ENCODE peak calls at places on chromosomes 3 and 15, in six cellular contexts. P is GM12878, Z is A549, N is HepG2, Y is endothelial cell of umbilical vein, L is K562. K is an unnamed sample.
A peak's percentile ranks its signal among the peaks of the same experiment; 100 is the strongest.

GRCh38 chr15:59812185-59812870 is 123.2 kb upstream of the BNIP2 start:
- DNase-seq in P (no peak), Z (no peak), N (no peak), Y (no peak), L (no peak), K (no peak)

GRCh38 chr3:29552036-29552435 is 271.2 kb downstream of the RBMS3 start:
- DNase-seq in P (no peak), Z (no peak), N (no peak), Y (peak; percentile 36), L (no peak), K (no peak)

GRCh38 chr3:117587416-117587815 is 877.8 kb downstream of the TUSC7 start:
- DNase-seq in P (no peak), Z (no peak), N (no peak), Y (no peak), L (no peak), K (no peak)

GRCh38 chr15:51367322-51367976 is 26.0 kb downstream of the GLDN start:
- DNase-seq in P (no peak), Z (peak; percentile 74), N (no peak), Y (no peak), L (no peak), K (no peak)

GRCh38 chr15:51303462-51303861 is 34.9 kb downstream of the CYP19A1 start:
- DNase-seq in P (peak; percentile 15), Z (no peak), N (no peak), Y (no peak), L (no peak), K (no peak)

GRCh38 chr15:99108993-99109392 is 4.1 kb downstream of the SYNM start:
- DNase-seq in P (no peak), Z (no peak), N (no peak), Y (no peak), L (no peak), K (no peak)

GRCh38 chr3:10354373-10355015 is 33.6 kb upstream of the SEC13 start:
- DNase-seq in P (no peak), Z (no peak), N (no peak), Y (no peak), L (no peak), K (no peak)

GRCh38 chr15:63322541-63322940 is 45.1 kb downstream of the APH1B start:
- DNase-seq in P (no peak), Z (no peak), N (no peak), Y (peak; percentile 39), L (peak; percentile 27), K (no peak)

GRCh38 chr15:27027229-27027628 is 56.2 kb downstream of the GABRG3 start:
- DNase-seq in P (no peak), Z (no peak), N (no peak), Y (no peak), L (no peak), K (no peak)

GRCh38 chr15:99703603-99704443 is 29.4 kb downstream of the LYSMD4 start:
- DNase-seq in P (no peak), Z (peak; percentile 81), N (peak; percentile 62), Y (peak; percentile 96), L (peak; percentile 61), K (peak; percentile 74)

GRCh38 chr3:142596726-142597088 is 514 bp downstream of the PLS1 start:
- DNase-seq in P (no peak), Z (no peak), N (no peak), Y (no peak), L (no peak), K (no peak)

GRCh38 chr3:142595581-142595950 is 627 bp upstream of the PLS1 start:
- DNase-seq in P (no peak), Z (peak; percentile 58), N (peak; percentile 74), Y (peak; percentile 63), L (peak; percentile 26), K (no peak)

GRCh38 chr3:142597898-142598297 is 1.7 kb downstream of the PLS1 start:
- DNase-seq in P (no peak), Z (no peak), N (no peak), Y (no peak), L (peak; percentile 11), K (peak; percentile 24)

GRCh38 chr3:142595951-142596725 is at the start of gene PLS1:
- DNase-seq in P (peak; percentile 37), Z (peak; percentile 93), N (peak; percentile 86), Y (peak; percentile 88), L (peak; percentile 95), K (peak; percentile 90)

GRCh38 chr3:142595141-142595540 is 1.1 kb upstream of the PLS1 start:
- DNase-seq in P (no peak), Z (no peak), N (no peak), Y (no peak), L (no peak), K (no peak)
- H3K4me3 ChIP-seq in P (peak overlapping the region; percentile 79), Z (peak overlapping the region; percentile 56), N (peak overlapping the region; percentile 80), Y (no peak overlapping the region), L (no peak overlapping the region), K (no peak overlapping the region)

GRCh38 chr3:45509038-45509767 is 85.3 kb upstream of the LIMD1 start:
- DNase-seq in P (no peak), Z (peak; percentile 20), N (no peak), Y (no peak), L (peak; percentile 13), K (peak; percentile 8)
- TF ChIP-seq MAX in P (no peak), Z (no peak), N (no peak), Y (no peak), L (no peak), K (no peak)

DNA sequence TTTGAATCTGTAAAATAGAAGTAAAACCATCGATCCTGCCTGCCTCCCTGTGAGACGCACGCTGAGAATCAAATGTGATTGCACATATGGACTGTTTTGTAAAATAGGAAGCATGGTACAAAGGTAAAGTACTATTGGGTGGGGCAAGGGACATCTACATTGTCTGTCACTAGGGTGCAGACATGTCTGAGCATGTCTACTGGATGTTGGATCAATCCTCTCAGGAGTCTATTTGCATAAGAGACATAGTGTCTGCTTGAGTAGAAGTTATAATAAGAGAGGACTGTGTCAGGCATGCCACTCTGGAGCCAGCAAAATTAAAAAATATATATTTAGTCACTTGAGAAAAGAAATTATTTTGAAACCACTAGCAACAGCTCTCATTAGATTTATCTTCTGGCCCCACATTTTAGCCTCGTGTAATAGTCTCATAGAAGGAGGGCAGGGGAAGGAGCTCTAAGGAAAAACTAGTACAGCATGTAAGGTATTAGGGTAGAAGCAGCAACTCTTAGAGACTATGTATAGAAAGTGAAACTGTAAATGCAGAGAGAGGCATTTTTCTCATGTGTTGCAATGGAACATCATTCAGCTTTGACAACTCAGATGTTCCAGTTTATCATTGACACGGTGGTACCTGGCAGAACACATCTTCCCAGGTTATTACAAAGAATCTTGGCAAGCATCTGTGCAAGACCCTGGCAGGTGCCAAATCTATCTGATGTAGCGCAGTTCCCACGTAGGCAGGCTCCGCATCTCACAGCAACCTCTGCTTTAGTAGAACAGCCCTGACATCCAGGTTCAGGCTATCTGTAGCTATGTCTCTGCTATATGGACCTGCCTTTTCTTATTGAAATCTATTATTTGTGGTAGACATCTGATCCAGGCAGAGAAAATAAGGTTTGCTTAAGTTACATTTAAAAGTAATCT is 85.2 kb upstream of the CHL1 start:
- DNase-seq in P (peak; percentile 7), Z (peak; percentile 6), N (peak; percentile 6), Y (no peak), L (no peak), K (no peak)
- TF ChIP-seq MYC in P (no peak), Z (no peak), N (no peak), Y (no peak), L (no peak), K (no peak)

GRCh38 chr15:31352911-31353811 is 26.5 kb downstream of the KLF13 start:
- DNase-seq in P (peak; percentile 83), Z (no peak), N (no peak), Y (peak; percentile 90), L (no peak), K (peak; percentile 92)
- H3K4me3 ChIP-seq in P (peak overlapping the region; percentile 52), Z (no peak overlapping the region), N (no peak overlapping the region), Y (no peak overlapping the region), L (no peak overlapping the region), K (peak overlapping the region; percentile 25)

DNA sequence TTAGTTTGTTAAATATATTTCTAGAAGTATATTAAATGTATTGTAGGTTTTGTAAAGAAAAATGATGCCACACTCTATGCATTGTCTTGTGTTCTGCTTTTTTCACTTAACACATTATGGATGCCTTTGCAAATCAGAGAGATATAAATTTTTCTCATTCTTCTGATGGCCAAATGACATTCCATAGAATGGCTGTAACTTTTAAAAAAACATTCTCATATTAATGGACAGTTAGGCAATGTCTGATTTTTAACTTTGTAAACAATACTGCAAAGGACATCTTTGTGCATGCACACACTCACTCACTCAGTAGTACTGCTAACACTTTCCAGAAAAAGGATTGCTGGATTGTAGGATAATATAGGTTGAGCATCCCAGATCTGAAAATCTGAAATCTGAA is 195.9 kb downstream of the ITPR1 start:
- DNase-seq in P (no peak), Z (no peak), N (no peak), Y (no peak), L (no peak), K (no peak)
- TF ChIP-seq MAX in P (no peak), Z (no peak), N (no peak), Y (no peak), L (no peak), K (no peak)

GRCh38 chr3:11953778-11954177 is 50.4 kb upstream of the SYN2 start:
- DNase-seq in P (no peak), Z (no peak), N (no peak), Y (no peak), L (no peak), K (no peak)

GRCh38 chr3:11953350-11953749 is 50.8 kb upstream of the SYN2 start:
- DNase-seq in P (no peak), Z (no peak), N (no peak), Y (no peak), L (no peak), K (no peak)

GRCh38 chr3:11956781-11957180 is 47.4 kb upstream of the SYN2 start:
- DNase-seq in P (no peak), Z (no peak), N (no peak), Y (no peak), L (no peak), K (no peak)

GRCh38 chr3:11950576-11950975 is 53.6 kb upstream of the SYN2 start:
- DNase-seq in P (no peak), Z (no peak), N (no peak), Y (no peak), L (no peak), K (no peak)

GRCh38 chr3:11954312-11954934 is 49.8 kb upstream of the SYN2 start:
- DNase-seq in P (no peak), Z (no peak), N (no peak), Y (no peak), L (peak; percentile 54), K (no peak)
- TF ChIP-seq MYC in P (no peak), Z (no peak), N (no peak), Y (no peak), L (no peak), K (no peak)

DNA sequence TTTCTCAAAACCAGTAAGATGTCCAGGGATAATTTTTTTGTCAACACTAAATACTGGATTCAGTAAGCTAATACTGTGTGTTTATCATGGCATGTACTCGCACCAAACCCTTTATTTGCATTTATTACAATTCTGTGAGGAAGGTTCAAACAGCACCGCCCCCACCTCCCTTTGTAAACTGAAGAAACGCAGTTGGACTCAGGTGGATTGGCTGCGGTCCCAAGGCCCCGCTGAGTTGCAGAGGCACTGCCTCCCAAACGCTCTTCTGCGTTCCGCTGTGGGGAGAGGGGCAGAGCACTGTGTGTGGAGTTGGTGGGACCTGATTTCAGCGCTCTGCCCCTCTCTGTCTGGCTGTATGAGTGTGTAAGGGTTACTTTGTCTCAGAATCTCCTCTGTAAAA is 1.2 kb downstream of the RCCD1 start:
- DNase-seq in P (no peak), Z (peak; percentile 35), N (peak; percentile 35), Y (no peak), L (peak; percentile 62), K (no peak)
- H3K4me3 ChIP-seq in P (peak overlapping the region; percentile 87), Z (peak overlapping the region; percentile 83), N (peak overlapping the region; percentile 60), Y (no peak overlapping the region), L (peak overlapping the region; percentile 50), K (peak overlapping the region; percentile 73)

GRCh38 chr15:65323071-65323511 is 18.6 kb downstream of the RNU5B-1 start:
- DNase-seq in P (no peak), Z (no peak), N (no peak), Y (peak; percentile 55), L (peak; percentile 60), K (no peak)

GRCh38 chr15:65318870-65319356 is 14.4 kb downstream of the RNU5B-1 start:
- DNase-seq in P (no peak), Z (peak; percentile 83), N (peak; percentile 68), Y (peak; percentile 79), L (peak; percentile 84), K (peak; percentile 81)
- TF ChIP-seq MAX in P (no peak), Z (peak; percentile 60), N (no peak), Y (no peak), L (no peak), K (peak; percentile 38)

K was measured in NB4.